ENCODE peak calls at places on chromosome 12, in ten cellular contexts. Q, E, M, T, N, Y, Z, W, F and K are unnamed samples.

GRCh38 chr12:42666671-42667243 is 77.2 kb upstream of the PRICKLE1 start:
- DNase-seq in Q (no peak), E (no peak), M (no peak), T (no peak), N (no peak), Y (no peak), Z (no peak), W (no peak), F (no peak), K (no peak)

GRCh38 chr12:92396647-92397258 is 251.1 kb upstream of the BTG1 start:
- DNase-seq in Q (no peak), E (no peak), M (no peak), T (no peak), N (no peak), Y (no peak), Z (no peak), W (peak), F (no peak), K (no peak)

GRCh38 chr12:56224954-56225353 is 812 bp downstream of the NABP2 start:
- DNase-seq in Q (no peak), E (no peak), M (no peak), T (no peak), N (no peak), Y (no peak), Z (no peak), W (no peak), F (no peak), K (no peak)

GRCh38 chr12:105933671-105934665 is 204.8 kb downstream of the NUAK1 start:
- DNase-seq in Q (no peak), E (peak), M (no peak), T (no peak), N (no peak), Y (no peak), Z (peak), W (no peak), F (no peak), K (no peak)

GRCh38 chr12:50265770-50266524 is 17.4 kb downstream of the LIMA1 start:
- DNase-seq in Q (no peak), E (no peak), M (no peak), T (no peak), N (no peak), Y (no peak), Z (no peak), W (no peak), F (no peak), K (no peak)

GRCh38 chr12:116171549-116171948 is 105.9 kb downstream of the MED13L start:
- DNase-seq in Q (no peak), E (no peak), M (no peak), T (no peak), N (no peak), Y (no peak), Z (peak), W (no peak), F (no peak), K (no peak)

GRCh38 chr12:127118251-127118650 is 1148.7 kb upstream of the TMEM132C start:
- DNase-seq in Q (no peak), E (no peak), M (no peak), T (no peak), N (no peak), Y (no peak), Z (no peak), W (no peak), F (no peak), K (no peak)

GRCh38 chr12:96258451-96258933 is 64.3 kb downstream of the ELK3 start:
- DNase-seq in Q (peak), E (peak), M (peak), T (no peak), N (no peak), Y (no peak), Z (peak), W (no peak), F (peak), K (peak)

GRCh38 chr12:47889040-47889439 is 15.8 kb downstream of the VDR start:
- DNase-seq in Q (no peak), E (no peak), M (no peak), T (peak), N (no peak), Y (peak), Z (no peak), W (no peak), F (no peak), K (no peak)